ENCODE peak calls at places on chromosomes 12 and 14, in five cellular contexts. L is lower leg skin, O is cardiac muscle cell, T is right atrium auricular region, A is transverse colon. F is an unnamed sample.

GRCh38 chr12:27344246-27344645 is 11.6 kb downstream of the BMAL2 start:
- DNase-seq in T (no peak), A (no peak), L (no peak), O (no peak), F (no peak)

GRCh38 chr12:69024413-69024812 is 91.4 kb upstream of the CPM start:
- DNase-seq in A (peak), T (no peak), O (no peak), L (peak), F (no peak)

GRCh38 chr12:69500631-69501030 is 30.4 kb downstream of the FRS2 start:
- DNase-seq in T (no peak), L (no peak), A (no peak), O (no peak), F (no peak)

GRCh38 chr14:81772391-81772790 is 238.7 kb upstream of the SEL1L start:
- DNase-seq in O (no peak), T (no peak), L (no peak), A (no peak), F (no peak)

GRCh38 chr12:21775130-21775920 is 819 bp upstream of the KCNJ8 start:
- DNase-seq in A (no peak), L (no peak), O (no peak), T (no peak), F (no peak)

GRCh38 chr14:22536853-22537338 is 52.1 kb downstream of the DAD1 start:
- DNase-seq in O (peak), L (peak), T (peak), A (peak), F (peak)

GRCh38 chr14:51552768-51553426 is 98.8 kb upstream of the FRMD6 start:
- DNase-seq in O (no peak), L (peak), T (no peak), A (no peak), F (no peak)

GRCh38 chr12:68259318-68259940 is 6.0 kb upstream of the IL22 start:
- DNase-seq in A (no peak), L (no peak), O (peak), T (no peak), F (no peak)

GRCh38 chr12:62575036-62575435 is 108.4 kb downstream of the MON2 start:
- DNase-seq in T (no peak), O (no peak), A (no peak), L (no peak), F (no peak)

GRCh38 chr12:114697741-114698565 is 14.0 kb upstream of the TBX3 start:
- DNase-seq in T (no peak), A (no peak), L (no peak), O (peak), F (no peak)

GRCh38 chr12:32761716-32762115 is 6.0 kb upstream of the YARS2 start:
- DNase-seq in T (no peak), L (no peak), A (no peak), O (no peak), F (no peak)

GRCh38 chr14:45786266-45786665 is 533.3 kb upstream of the MIS18BP1 start:
- DNase-seq in O (no peak), L (no peak), A (no peak), T (no peak), F (no peak)

DNA sequence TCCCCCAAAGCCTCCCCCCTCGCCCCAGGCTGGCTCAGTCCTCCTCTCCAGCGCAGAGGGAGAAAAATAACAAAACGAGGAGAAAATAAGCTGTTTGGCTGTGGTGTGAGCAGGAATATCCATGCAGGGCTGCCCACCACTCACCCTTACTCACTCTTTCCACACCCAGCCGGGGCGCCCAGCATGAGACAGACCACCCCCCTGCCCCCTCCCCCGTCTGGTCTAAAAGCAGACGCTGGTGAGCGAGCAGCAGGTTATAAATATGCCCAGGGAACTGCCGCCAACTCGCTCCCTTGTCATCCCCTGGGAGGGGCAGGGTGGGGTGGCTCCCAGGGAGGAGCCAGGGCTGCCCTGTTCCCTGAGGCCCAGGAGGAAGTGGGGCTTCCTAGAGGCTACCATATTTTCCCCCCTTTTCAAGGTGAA is 7.4 kb downstream of the WNT1 start:
- DNase-seq in A (peak), L (no peak), O (no peak), T (no peak), F (no peak)
- H3K4me3 ChIP-seq in A (no peak), L (no peak), O (no peak), T (no peak), F (peak)

DNA sequence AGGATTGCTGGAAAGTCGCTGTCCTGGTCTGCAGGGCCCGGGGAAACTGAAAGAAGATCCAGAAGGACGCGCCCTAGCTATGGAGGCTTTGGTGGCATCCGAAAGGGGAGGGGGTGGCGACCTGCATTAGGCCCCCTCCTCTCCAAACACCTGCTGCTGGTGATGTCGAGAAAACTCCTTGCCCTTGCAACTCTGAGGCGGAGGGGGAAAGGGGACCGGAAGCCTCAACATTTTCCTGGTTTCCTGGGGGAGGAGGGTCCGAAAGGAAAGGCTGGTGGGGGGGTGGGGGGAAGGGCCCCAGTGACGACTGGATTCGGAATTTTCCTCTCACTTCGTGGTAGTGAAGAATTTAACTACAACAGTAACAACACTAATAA is 421.1 kb downstream of the VRK1 start:
- DNase-seq in T (no peak), O (no peak), L (no peak), A (no peak), F (no peak)
- H3K4me3 ChIP-seq in T (no peak), O (peak), L (no peak), A (no peak), F (no peak)

GRCh38 chr12:47212701-47213039 is 132.9 kb upstream of the AMIGO2 start:
- DNase-seq in A (no peak), T (no peak), L (no peak), O (no peak), F (no peak)
- H3K4me3 ChIP-seq in A (no peak), T (no peak), L (no peak), O (no peak), F (no peak)

GRCh38 chr12:76020281-76020680 is 11.3 kb downstream of the PHLDA1 start:
- DNase-seq in L (no peak), T (no peak), A (peak), O (peak), F (no peak)
- H3K4me3 ChIP-seq in L (no peak), T (no peak), A (no peak), O (no peak), F (no peak)

GRCh38 chr14:38256358-38256840 is 506 bp upstream of the CLEC14A start:
- DNase-seq in L (peak), O (peak), T (peak), A (no peak), F (peak)

GRCh38 chr14:38255408-38255672 is 553 bp downstream of the CLEC14A start:
- DNase-seq in A (no peak), T (no peak), O (peak), L (no peak), F (no peak)

GRCh38 chr14:38255673-38256357 is at the start of gene CLEC14A:
- DNase-seq in L (no peak), O (no peak), T (no peak), A (no peak), F (peak)

GRCh38 chr14:38252066-38252710 is 3.7 kb downstream of the CLEC14A start:
- DNase-seq in A (no peak), O (peak), L (no peak), T (no peak), F (no peak)

DNA sequence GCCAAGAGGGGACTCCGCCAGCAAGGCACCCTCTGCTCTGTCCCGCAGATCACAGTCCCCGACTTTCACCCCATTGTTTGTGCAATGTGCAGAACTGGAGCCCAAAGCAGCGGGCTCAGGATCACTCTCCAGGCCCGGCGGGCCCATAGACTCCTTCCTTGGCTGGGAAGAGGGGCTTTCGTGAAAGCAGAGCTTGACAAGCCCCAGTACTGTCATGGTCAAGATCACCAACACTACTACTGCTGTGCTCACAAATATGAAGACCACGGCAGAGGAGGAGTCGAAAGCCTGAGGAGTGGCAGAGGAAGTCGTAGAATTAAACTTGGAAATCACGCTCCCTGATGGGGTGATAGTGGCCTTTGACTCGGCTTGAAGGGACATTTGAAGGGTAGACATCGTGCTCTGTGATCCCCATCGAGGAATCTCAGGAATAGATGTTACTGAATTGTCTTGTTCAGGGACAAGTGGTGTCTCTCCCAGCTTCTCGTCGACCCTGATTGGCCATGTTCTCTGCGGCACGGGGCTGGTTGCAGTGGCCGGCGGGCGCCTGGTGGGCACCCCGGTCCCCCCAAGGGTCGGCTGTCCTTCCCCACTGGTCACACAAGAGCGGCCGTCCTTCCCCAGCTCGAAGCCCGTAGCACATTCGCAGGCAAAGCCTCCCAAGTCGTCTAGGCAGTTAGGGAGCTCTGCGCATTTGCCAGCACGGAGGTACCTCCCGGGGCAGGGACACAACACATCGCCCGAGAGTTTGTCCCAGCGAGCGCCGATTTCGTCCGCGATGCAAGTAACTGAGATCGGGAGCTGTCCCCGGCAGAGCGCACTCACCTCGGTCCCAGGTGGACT is 1.1 kb downstream of the CLEC14A start:
- DNase-seq in L (no peak), O (peak), A (no peak), T (no peak), F (no peak)
- H3K4me3 ChIP-seq in L (peak), O (peak), A (no peak), T (peak), F (peak)

GRCh38 chr12:34342048-34342447 is 319.8 kb downstream of the ALG10 start:
- DNase-seq in L (no peak), O (no peak), A (no peak), T (no peak), F (no peak)

GRCh38 chr12:34344851-34345522 is 322.7 kb downstream of the ALG10 start:
- DNase-seq in T (no peak), O (no peak), A (no peak), L (no peak), F (no peak)

GRCh38 chr12:34343345-34343744 is 321.0 kb downstream of the ALG10 start:
- DNase-seq in T (no peak), O (no peak), A (no peak), L (no peak), F (no peak)

GRCh38 chr12:34345801-34346200 is 323.5 kb downstream of the ALG10 start:
- DNase-seq in A (no peak), T (no peak), L (no peak), O (no peak), F (no peak)

DNA sequence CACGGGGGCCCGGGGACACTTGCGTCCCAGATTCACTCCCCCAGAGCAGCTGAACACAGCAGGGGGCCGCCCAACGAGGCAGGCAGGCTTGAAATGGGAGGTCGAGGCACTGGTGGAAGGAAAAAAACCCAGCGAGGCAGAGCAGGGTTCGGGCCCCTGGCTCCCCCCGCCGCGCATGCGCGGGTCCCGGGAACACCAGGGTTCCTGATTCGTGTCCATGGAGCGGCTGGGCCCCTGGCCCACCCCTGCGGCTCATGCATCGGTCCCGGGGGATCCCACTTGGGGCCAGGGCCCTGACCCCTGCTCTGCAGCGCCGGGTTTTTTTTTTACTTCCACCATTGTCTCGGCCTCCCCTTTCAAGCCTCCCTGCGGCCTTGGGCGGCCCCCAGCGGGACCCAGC is 321.5 kb downstream of the ALG10 start:
- DNase-seq in A (no peak), O (no peak), L (no peak), T (no peak), F (no peak)
- H3K4me3 ChIP-seq in A (no peak), O (no peak), L (no peak), T (no peak), F (no peak)

DNA sequence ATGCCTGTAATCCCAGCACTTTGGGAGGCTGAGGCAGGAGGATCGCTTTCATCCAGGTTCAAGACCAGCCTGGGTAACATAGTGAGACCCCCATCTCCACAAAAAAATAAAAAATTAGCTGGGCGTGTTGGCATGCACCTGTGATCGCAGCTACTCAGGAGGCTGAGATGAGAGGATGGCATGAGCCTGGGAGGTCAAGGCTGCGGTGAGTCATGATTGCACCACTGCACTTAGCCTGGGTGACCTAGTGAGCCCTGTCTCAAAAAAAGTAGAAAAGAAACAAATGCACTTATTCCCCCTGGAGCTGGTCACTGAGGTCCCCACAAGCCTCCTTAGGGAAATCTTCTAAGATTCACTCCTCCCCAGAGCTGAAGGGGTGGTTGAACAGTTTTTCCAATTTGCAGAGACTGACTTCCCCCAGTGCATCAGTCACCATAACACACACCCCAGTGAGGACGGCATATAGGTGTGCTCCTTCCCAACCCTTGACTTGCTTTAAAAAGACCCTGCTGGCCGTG is 1.6 kb downstream of the CD9 start:
- DNase-seq in A (no peak), T (no peak), L (no peak), O (no peak), F (no peak)
- H3K4me3 ChIP-seq in A (peak), T (peak), L (peak), O (no peak), F (peak)

GRCh38 chr12:5043589-5044419 is at the start of gene KCNA5:
- DNase-seq in A (no peak), T (no peak), L (no peak), O (peak), F (peak)
- H3K4me3 ChIP-seq in A (peak), T (peak), L (no peak), O (peak), F (peak)